ENCODE peak calls at places on chromosome 12, in four cellular contexts. K is AG08396, M is mucosa of gallbladder, L is left lung. D is an unnamed sample.

GRCh38 chr12:51368640-51369517 is 22.3 kb downstream of the GALNT6 start:
- DNase-seq in K (no peak), M (peak; percentile 63), L (peak; percentile 82), D (peak; percentile 8)

GRCh38 chr12:124684971-124685688 is 117.7 kb upstream of the NCOR2 start:
- DNase-seq in K (no peak), M (no peak), L (no peak), D (peak; percentile 46)

GRCh38 chr12:5736016-5736415 is 209.0 kb downstream of the ANO2 start:
- DNase-seq in K (no peak), M (no peak), L (no peak), D (no peak)

GRCh38 chr12:128804762-128805161 is 19.0 kb downstream of the SLC15A4 start:
- DNase-seq in M (no peak), K (no peak), L (no peak), D (no peak)

GRCh38 chr12:102297412-102297811 is 99.8 kb upstream of the PMCH start:
- DNase-seq in K (no peak), L (no peak), M (no peak), D (no peak)

GRCh38 chr12:110247340-110248095 is 33.5 kb upstream of the ATP2A2 start:
- DNase-seq in M (peak; percentile 85), K (no peak), L (no peak), D (peak; percentile 82)

GRCh38 chr12:122473543-122474323 is 27.0 kb downstream of the ZCCHC8 start:
- DNase-seq in K (no peak), L (no peak), M (no peak), D (no peak)

GRCh38 chr12:113361574-113362370 is 3.4 kb downstream of the PLBD2 start:
- DNase-seq in K (no peak), M (no peak), L (no peak), D (no peak)

GRCh38 chr12:79326225-79326624 is 364.5 kb downstream of the PAWR start:
- DNase-seq in L (no peak), M (no peak), K (no peak), D (no peak)

GRCh38 chr12:43104524-43104923 is 447.5 kb downstream of the ADAMTS20 start:
- DNase-seq in M (no peak), L (no peak), K (no peak), D (no peak)

GRCh38 chr12:130013771-130014484 is 110.1 kb upstream of the TMEM132D start:
- DNase-seq in L (no peak), K (peak; percentile 50), M (peak; percentile 50), D (peak; percentile 34)

GRCh38 chr12:42070056-42070455 is 74.6 kb downstream of the GXYLT1 start:
- DNase-seq in M (no peak), K (no peak), L (no peak), D (no peak)

GRCh38 chr12:6868211-6869048 is 1.1 kb downstream of the TPI1 start:
- DNase-seq in K (peak; percentile 50), L (no peak), M (no peak), D (no peak)

GRCh38 chr12:91813701-91814100 is 331.9 kb downstream of the BTG1 start:
- DNase-seq in K (no peak), M (no peak), L (no peak), D (no peak)

GRCh38 chr12:2523317-2523716 is 271.5 kb upstream of the FKBP4 start:
- DNase-seq in K (no peak), L (no peak), M (no peak), D (no peak)

GRCh38 chr12:108374596-108375320 is 35.6 kb upstream of the CMKLR1 start:
- DNase-seq in L (no peak), K (no peak), M (peak; percentile 45), D (no peak)

GRCh38 chr12:79934309-79935020 is 432 bp downstream of the PPP1R12A start:
- DNase-seq in M (no peak), L (peak; percentile 90), K (peak; percentile 32), D (peak; percentile 35)

GRCh38 chr12:131002271-131002670 is 48.6 kb downstream of the ADGRD1 start:
- DNase-seq in K (no peak), M (no peak), L (no peak), D (no peak)

GRCh38 chr12:78671295-78671694 is 193.3 kb upstream of the SYT1 start:
- DNase-seq in L (no peak), K (no peak), M (no peak), D (no peak)

GRCh38 chr12:3752096-3752709 is 706 bp downstream of the CRACR2A start:
- DNase-seq in L (peak; percentile 81), K (peak; percentile 47), M (peak; percentile 23), D (peak; percentile 46)

GRCh38 chr12:3117628-3118027 is 40.4 kb downstream of the TSPAN9 start:
- DNase-seq in M (no peak), K (peak; percentile 69), L (no peak), D (no peak)

GRCh38 chr12:93819048-93819491 is 141.9 kb downstream of the CRADD start:
- DNase-seq in L (no peak), K (peak; percentile 57), M (peak; percentile 70), D (peak; percentile 73)

GRCh38 chr12:16600525-16600924 is 5.4 kb downstream of the LMO3 start:
- DNase-seq in K (no peak), M (no peak), L (no peak), D (no peak)

GRCh38 chr12:19507823-19508222 is 68.5 kb downstream of the AEBP2 start:
- DNase-seq in M (no peak), K (peak; percentile 28), L (no peak), D (no peak)

GRCh38 chr12:116520801-116521471 is 38.2 kb upstream of the MAP1LC3B2 start:
- DNase-seq in L (no peak), M (no peak), K (no peak), D (peak; percentile 84)

GRCh38 chr12:10673660-10674384 is at the start of gene STYK1:
- DNase-seq in K (peak; percentile 70), M (peak; percentile 71), L (peak; percentile 89), D (peak; percentile 74)

GRCh38 chr12:2027379-2027778 is 23.1 kb upstream of the DCP1B start:
- DNase-seq in M (no peak), K (peak; percentile 34), L (no peak), D (no peak)

GRCh38 chr12:124914392-124915248 is at the start of gene UBC:
- DNase-seq in L (peak; percentile 93), M (peak; percentile 94), K (peak; percentile 84), D (peak; percentile 92)

GRCh38 chr12:122646568-122647220 is 56.5 kb downstream of the HCAR2 start:
- DNase-seq in L (no peak), K (peak; percentile 43), M (no peak), D (no peak)

GRCh38 chr12:115473257-115473956 is 789.4 kb upstream of the TBX3 start:
- DNase-seq in M (peak; percentile 58), K (no peak), L (no peak), D (peak; percentile 85)

GRCh38 chr12:93862424-93862823 is 185.2 kb downstream of the CRADD start:
- DNase-seq in K (no peak), L (no peak), M (no peak), D (no peak)

GRCh38 chr12:122888232-122888752 is 7.6 kb downstream of the VPS37B start:
- DNase-seq in L (no peak), K (no peak), M (peak; percentile 86), D (peak; percentile 93)

D was measured in prostate gland.